ENCODE peak calls at places on chromosomes 11 and 22, in seven cellular contexts. G is upper lobe of left lung, S is tibial nerve, J is ovary, W is HepG2, V is A549, X is H1. D is an unnamed sample.

GRCh38 chr22:26767351-26767970 is 110.1 kb downstream of the MIAT start:
- DNase-seq in G (no peak), S (no peak), J (no peak), W (no peak), V (no peak), X (no peak), D (no peak)

GRCh38 chr11:15073361-15074205 is at the start of gene CALCB:
- DNase-seq in G (no peak), S (no peak), J (no peak), W (no peak), V (peak; percentile 8), X (no peak), D (no peak)

GRCh38 chr11:117289795-117290194 is 1.4 kb upstream of the BACE1-AS start:
- DNase-seq in G (no peak), S (no peak), J (no peak), W (no peak), V (no peak), X (no peak), D (no peak)

GRCh38 chr11:35764414-35764813 is 101.8 kb downstream of the TRIM44 start:
- DNase-seq in G (no peak), S (no peak), J (no peak), W (no peak), V (no peak), X (no peak), D (no peak)

GRCh38 chr11:12321217-12321937 is 56.0 kb upstream of the PARVA start:
- DNase-seq in G (no peak), S (no peak), J (no peak), W (no peak), V (no peak), X (no peak), D (no peak)

GRCh38 chr11:66835762-66836405 is 7.4 kb upstream of the RCE1 start:
- DNase-seq in G (no peak), S (no peak), J (no peak), W (no peak), V (no peak), X (no peak), D (no peak)

GRCh38 chr11:106304274-106304673 is 226.8 kb downstream of the AASDHPPT start:
- DNase-seq in G (no peak), S (no peak), J (no peak), W (no peak), V (no peak), X (no peak), D (no peak)

GRCh38 chr11:38014405-38014804 is 1416.4 kb upstream of the RAG2 start:
- DNase-seq in G (no peak), S (no peak), J (no peak), W (no peak), V (no peak), X (no peak), D (no peak)

GRCh38 chr11:2860636-2861035 is 24.9 kb downstream of the CDKN1C start:
- DNase-seq in G (no peak), S (no peak), J (no peak), W (peak; percentile 57), V (peak; percentile 51), X (no peak), D (no peak)

GRCh38 chr11:69386594-69387408 is 92.8 kb downstream of the MYEOV start:
- DNase-seq in G (no peak), S (no peak), J (no peak), W (no peak), V (no peak), X (no peak), D (no peak)

GRCh38 chr22:49934891-49935557 is 16.6 kb downstream of the CRELD2 start:
- DNase-seq in G (peak; percentile 89), S (peak; percentile 62), J (peak; percentile 92), W (no peak), V (peak; percentile 55), X (no peak), D (peak; percentile 94)

GRCh38 chr22:27583930-27584329 is 217.6 kb downstream of the MN1 start:
- DNase-seq in G (no peak), S (no peak), J (no peak), W (no peak), V (no peak), X (no peak), D (no peak)

GRCh38 chr11:34086554-34087278 is 18.7 kb upstream of the NAT10 start:
- DNase-seq in G (no peak), S (no peak), J (no peak), W (no peak), V (no peak), X (no peak), D (no peak)

GRCh38 chr11:85029964-85030363 is 597.2 kb downstream of the DLG2 start:
- DNase-seq in G (no peak), S (no peak), J (no peak), W (peak; percentile 1), V (peak; percentile 11), X (no peak), D (no peak)

GRCh38 chr11:24351179-24351578 is 145.7 kb upstream of the LUZP2 start:
- DNase-seq in G (no peak), S (no peak), J (no peak), W (no peak), V (no peak), X (no peak), D (no peak)
- TF ChIP-seq EP300 in G (no peak), S (no peak), J (no peak), W (no peak), V (no peak), X (no peak), D (no peak)

GRCh38 chr22:17924735-17925727 is 99.3 kb downstream of the MICAL3 start:
- DNase-seq in G (no peak), S (no peak), J (peak; percentile 21), W (no peak), V (no peak), X (no peak), D (no peak)

GRCh38 chr22:17921871-17922821 is 102.2 kb downstream of the MICAL3 start:
- DNase-seq in G (peak; percentile 45), S (no peak), J (peak; percentile 24), W (peak; percentile 45), V (no peak), X (peak; percentile 75), D (no peak)

GRCh38 chr22:17924076-17924475 is 100.3 kb downstream of the MICAL3 start:
- DNase-seq in G (no peak), S (no peak), J (peak; percentile 13), W (no peak), V (no peak), X (no peak), D (no peak)

GRCh38 chr22:17920992-17921650 is 103.2 kb downstream of the MICAL3 start:
- DNase-seq in G (no peak), S (no peak), J (no peak), W (no peak), V (no peak), X (no peak), D (no peak)

DNA sequence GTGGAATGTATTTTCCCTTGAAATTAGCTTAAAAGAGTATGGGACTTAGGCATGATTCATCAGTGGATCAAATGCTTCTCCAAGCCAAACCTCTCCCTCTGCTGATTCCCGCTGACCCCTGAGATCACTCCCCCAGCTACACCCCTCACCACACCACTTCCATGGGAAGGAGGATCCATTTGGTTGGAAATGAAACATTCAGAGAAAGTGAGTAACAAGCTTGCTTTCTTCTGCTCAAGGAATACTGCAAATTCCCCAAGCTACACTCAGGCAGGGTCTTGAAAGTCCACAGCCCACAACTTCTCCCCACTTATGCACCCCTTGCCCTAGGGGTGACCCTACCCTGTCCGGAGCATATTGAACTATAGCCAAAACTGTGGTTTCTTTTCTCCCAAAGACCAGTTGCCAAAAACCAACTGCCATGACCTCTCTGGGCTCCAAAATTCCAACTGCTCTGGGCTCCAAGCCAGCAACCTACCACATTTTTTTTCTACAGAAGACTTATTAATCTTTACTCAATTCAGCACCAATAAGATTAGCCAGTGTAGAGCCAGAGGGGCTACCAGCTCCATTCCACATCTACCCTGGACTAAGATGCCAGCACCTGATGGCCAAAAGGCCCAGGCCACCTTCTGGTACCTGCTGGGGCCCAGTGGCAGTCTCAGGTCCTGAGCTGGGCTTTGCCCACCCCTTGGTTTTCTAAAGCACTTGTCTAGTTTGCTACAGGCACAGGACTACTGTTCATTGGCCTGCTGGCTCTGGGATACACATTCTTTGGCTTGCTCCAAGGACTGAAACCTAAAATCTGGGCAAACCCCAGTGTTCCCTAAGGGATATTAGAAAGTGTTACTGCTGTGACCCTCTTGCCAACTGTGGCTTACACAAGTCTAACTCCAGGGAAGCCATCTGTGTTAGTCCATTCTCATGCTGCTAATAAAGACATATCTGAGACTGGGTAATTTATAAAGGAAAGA is 101.1 kb downstream of the MICAL3 start:
- DNase-seq in G (no peak), S (no peak), J (peak; percentile 62), W (no peak), V (no peak), X (no peak), D (no peak)
- TF ChIP-seq EP300 in G (no peak), S (no peak), J (no peak), W (no peak), V (no peak), X (no peak), D (no peak)

DNA sequence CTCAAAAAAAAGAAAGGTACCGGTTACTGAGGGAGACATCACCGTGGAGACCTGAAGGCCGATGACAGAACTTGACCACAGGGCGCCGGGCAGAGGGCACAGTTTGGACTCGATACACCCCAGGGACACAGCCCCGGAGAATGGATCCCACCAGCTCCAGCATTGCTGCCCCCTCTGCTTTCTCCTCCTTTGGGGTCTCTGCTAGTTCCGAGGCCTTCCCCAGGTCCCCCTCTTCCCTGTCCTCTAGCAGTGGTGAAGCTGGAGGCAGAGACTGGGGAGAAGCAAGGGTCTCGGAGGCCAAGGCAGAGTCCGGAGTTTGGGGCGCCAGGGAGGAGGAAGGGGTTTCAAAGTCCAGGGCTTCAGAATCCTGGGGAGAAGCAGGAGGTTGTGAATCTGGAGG is 4.8 kb upstream of the EEF1G start:
- DNase-seq in G (no peak), S (no peak), J (peak; percentile 27), W (no peak), V (no peak), X (no peak), D (no peak)
- TF ChIP-seq EP300 in G (no peak), S (no peak), J (no peak), W (no peak), V (no peak), X (no peak), D (no peak)

GRCh38 chr11:86996953-86997570 is 40.7 kb upstream of the TMEM135 start:
- DNase-seq in G (no peak), S (no peak), J (no peak), W (no peak), V (no peak), X (no peak), D (no peak)
- TF ChIP-seq EP300 in G (no peak), S (no peak), J (no peak), W (no peak), V (no peak), X (no peak), D (no peak)

DNA sequence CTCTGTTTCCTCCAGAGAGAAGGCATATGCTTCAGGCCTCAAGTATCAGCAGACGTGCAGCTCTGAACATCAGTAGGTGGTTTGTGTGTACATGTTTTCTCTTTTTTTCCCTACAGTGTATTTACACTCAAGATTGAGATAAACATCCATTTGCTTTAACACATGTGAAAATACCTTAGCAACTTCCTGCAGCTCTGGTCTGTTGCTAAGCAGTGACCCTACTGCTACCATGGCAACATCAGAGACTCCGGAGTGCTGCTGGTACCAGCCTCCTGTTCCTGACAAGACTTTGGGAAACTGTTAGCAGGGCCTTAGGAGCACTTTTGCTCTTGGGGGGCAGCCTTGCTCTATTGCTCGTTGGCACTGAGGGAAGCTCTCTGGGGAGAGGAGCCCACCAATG is 221.2 kb upstream of the PLET1 start:
- DNase-seq in G (no peak), S (no peak), J (no peak), W (no peak), V (no peak), X (no peak), D (no peak)
- TF ChIP-seq EP300 in G (no peak), S (no peak), J (no peak), W (no peak), V (no peak), X (no peak), D (no peak)

D was measured in esophagus muscularis mucosa.